ENCODE peak calls at places on chromosomes 11 and 22, in four cellular contexts. One of them, this sample, is unnamed. For H3K27me3, the result is how much of the 10 kb centered on the place peaks cover.

GRCh38 chr22:45290410-45290936 is 5.7 kb downstream of the UPK3A start:
- DNase-seq in prostate gland: peak
- DNase-seq in ovary: no peak
- DNase-seq in body of pancreas: no peak
- DNase-seq in this sample: no peak

GRCh38 chr11:88508808-88509581 is 171.5 kb upstream of the CTSC start:
- DNase-seq in body of pancreas: no peak
- DNase-seq in prostate gland: no peak
- DNase-seq in ovary: no peak
- DNase-seq in this sample: no peak

GRCh38 chr22:30871391-30872281 is 96.9 kb downstream of the MORC2 start:
- DNase-seq in body of pancreas: no peak
- DNase-seq in ovary: peak
- DNase-seq in prostate gland: no peak
- DNase-seq in this sample: no peak

GRCh38 chr11:12787847-12788246 is 113.6 kb downstream of the TEAD1 start:
- DNase-seq in prostate gland: no peak
- DNase-seq in ovary: no peak
- DNase-seq in body of pancreas: no peak
- DNase-seq in this sample: no peak

GRCh38 chr11:61072316-61073109 is 29.8 kb upstream of the CD5 start:
- DNase-seq in body of pancreas: no peak
- DNase-seq in prostate gland: no peak
- DNase-seq in ovary: peak
- DNase-seq in this sample: no peak

GRCh38 chr11:88193278-88193677 is 18.0 kb upstream of the RAB38 start:
- DNase-seq in body of pancreas: no peak
- DNase-seq in ovary: no peak
- DNase-seq in prostate gland: no peak
- DNase-seq in this sample: no peak

GRCh38 chr11:3157381-3158130 is 7.6 kb downstream of the OSBPL5 start:
- DNase-seq in ovary: peak
- DNase-seq in prostate gland: peak
- DNase-seq in body of pancreas: no peak
- DNase-seq in this sample: no peak

GRCh38 chr11:92475824-92476223 is 251.2 kb downstream of the FAT3 start:
- DNase-seq in body of pancreas: no peak
- DNase-seq in ovary: no peak
- DNase-seq in prostate gland: no peak
- DNase-seq in this sample: no peak

GRCh38 chr11:105670811-105671210 is 60.9 kb downstream of the GRIA4 start:
- DNase-seq in prostate gland: no peak
- DNase-seq in ovary: no peak
- DNase-seq in body of pancreas: no peak
- DNase-seq in this sample: no peak

GRCh38 chr22:41479671-41480396 is 10.9 kb downstream of the ACO2 start:
- DNase-seq in ovary: no peak
- DNase-seq in prostate gland: no peak
- DNase-seq in body of pancreas: no peak
- DNase-seq in this sample: no peak

GRCh38 chr22:28172948-28173360 is 253.9 kb upstream of the PITPNB start:
- DNase-seq in body of pancreas: no peak
- DNase-seq in ovary: no peak
- DNase-seq in prostate gland: no peak
- DNase-seq in this sample: no peak
- H3K27me3 ChIP-seq in body of pancreas: under half
- H3K27me3 ChIP-seq in ovary: under half
- H3K27me3 ChIP-seq in prostate gland: under half
- H3K27me3 ChIP-seq in this sample: under half

DNA sequence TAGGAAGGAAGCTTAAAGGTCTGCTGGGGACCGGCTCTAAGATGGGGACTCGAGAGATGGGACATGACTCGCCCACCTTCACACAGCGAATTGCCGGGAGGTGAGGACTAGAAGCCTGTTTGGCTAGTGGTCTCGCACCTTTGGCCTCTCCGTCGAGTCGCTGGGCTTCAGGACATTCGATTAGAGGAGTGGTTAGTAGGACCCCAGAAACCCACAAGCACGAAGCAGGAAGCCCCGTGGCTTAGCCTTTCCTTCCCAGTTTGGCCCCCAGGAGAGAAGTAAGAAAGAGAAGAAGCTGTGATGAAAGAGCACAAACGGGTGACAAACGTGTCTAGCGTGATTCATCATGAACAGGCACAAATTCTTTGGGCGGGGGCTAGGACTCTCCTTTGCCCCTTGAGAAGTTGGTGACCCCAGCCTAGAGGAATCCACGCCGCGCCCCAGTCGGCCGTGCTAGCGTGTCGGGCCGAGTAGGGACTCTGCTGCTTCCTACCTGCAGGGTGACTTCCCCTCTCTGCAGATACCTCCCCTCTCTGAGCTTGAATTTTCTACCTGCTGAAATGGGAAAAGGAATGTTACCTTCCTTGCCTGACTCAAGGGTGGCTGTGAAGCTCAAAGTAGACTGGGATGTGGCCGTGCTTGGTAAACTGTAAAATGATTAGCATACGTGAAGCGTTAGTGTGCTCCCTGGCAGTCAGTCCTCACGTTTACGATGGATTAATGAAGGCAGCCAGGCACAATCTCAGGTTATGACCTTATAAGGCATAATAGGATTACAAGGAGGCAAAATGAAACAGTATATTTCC is 1.1 kb upstream of the ADM start:
- DNase-seq in ovary: no peak
- DNase-seq in prostate gland: peak
- DNase-seq in body of pancreas: peak
- DNase-seq in this sample: no peak
- TF ChIP-seq POLR2A in ovary: no peak
- TF ChIP-seq POLR2A in prostate gland: peak
- TF ChIP-seq POLR2A in body of pancreas: peak
- TF ChIP-seq POLR2A in this sample: peak

DNA sequence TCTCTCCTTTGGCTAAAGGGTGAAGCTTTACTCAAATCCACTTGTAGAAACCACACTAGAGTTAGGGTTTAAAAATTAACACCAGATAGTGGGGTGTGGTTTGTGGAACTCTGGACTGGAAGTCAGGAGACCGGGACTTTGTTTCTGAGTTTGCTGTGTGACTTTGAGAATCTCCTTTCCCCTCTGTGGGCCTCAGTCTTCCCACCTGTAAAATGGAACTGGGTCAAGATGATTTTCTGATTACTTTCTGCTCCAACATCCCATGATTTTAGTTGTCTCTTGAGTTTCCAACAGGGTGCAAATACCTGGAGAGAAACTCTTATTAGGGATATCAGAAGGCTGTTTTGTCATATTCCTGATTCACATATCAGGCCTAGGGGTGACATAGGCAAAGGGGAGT is 301.0 kb downstream of the MIAT start:
- DNase-seq in ovary: no peak
- DNase-seq in prostate gland: no peak
- DNase-seq in body of pancreas: no peak
- DNase-seq in this sample: no peak
- H3K27me3 ChIP-seq in ovary: under half
- H3K27me3 ChIP-seq in prostate gland: under half
- H3K27me3 ChIP-seq in body of pancreas: under half
- H3K27me3 ChIP-seq in this sample: under half

GRCh38 chr22:50202130-50202671 is 1.4 kb downstream of the SELENOO start:
- DNase-seq in ovary: no peak
- DNase-seq in body of pancreas: no peak
- DNase-seq in prostate gland: no peak
- DNase-seq in this sample: no peak
- TF ChIP-seq POLR2A in ovary: no peak
- TF ChIP-seq POLR2A in body of pancreas: no peak
- TF ChIP-seq POLR2A in prostate gland: no peak
- TF ChIP-seq POLR2A in this sample: no peak

DNA sequence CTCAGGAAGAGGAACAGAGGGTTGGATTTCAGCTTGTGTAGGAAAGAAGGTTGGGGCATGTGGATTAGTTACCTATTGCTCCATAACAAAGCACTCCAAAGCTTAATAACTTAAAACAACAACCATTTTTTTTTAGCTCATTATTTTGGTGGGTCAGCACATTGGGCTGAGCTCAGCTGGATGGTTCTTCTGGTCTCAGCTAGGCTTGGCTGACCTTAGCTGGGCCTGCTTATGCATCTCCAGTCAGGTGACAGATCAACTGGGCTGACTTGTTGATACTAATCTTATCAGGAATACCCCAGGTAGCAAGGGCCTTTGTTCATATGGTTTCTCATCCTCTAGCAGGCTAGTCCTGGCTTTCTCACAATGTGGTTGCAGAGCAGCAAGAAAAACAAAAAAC is 106.4 kb downstream of the C11orf91 start:
- DNase-seq in prostate gland: no peak
- DNase-seq in body of pancreas: no peak
- DNase-seq in ovary: no peak
- DNase-seq in this sample: no peak
- H3K27me3 ChIP-seq in prostate gland: under half
- H3K27me3 ChIP-seq in body of pancreas: under half
- H3K27me3 ChIP-seq in ovary: under half
- H3K27me3 ChIP-seq in this sample: half or more

GRCh38 chr22:19442166-19442565 is 5.3 kb downstream of the C22orf39 start:
- DNase-seq in ovary: no peak
- DNase-seq in prostate gland: no peak
- DNase-seq in body of pancreas: no peak
- DNase-seq in this sample: no peak
- TF ChIP-seq POLR2A in ovary: no peak
- TF ChIP-seq POLR2A in prostate gland: no peak
- TF ChIP-seq POLR2A in body of pancreas: no peak
- TF ChIP-seq POLR2A in this sample: no peak

GRCh38 chr11:81197396-81197795 is 1536.3 kb downstream of the FAM181B start:
- DNase-seq in prostate gland: no peak
- DNase-seq in body of pancreas: no peak
- DNase-seq in ovary: no peak
- DNase-seq in this sample: no peak
- H3K27me3 ChIP-seq in prostate gland: under half
- H3K27me3 ChIP-seq in body of pancreas: under half
- H3K27me3 ChIP-seq in ovary: under half
- H3K27me3 ChIP-seq in this sample: under half

This sample was measured in esophagus squamous epithelium.